ENCODE peak calls at places on chromosomes 4 and X, in nine cellular contexts. B is left lung, J is lower lobe of right lung, D is ascending aorta, U is astrocyte of the cerebellum, H is fibroblast of lung, E is left ventricle myocardium inferior, Y is HCT116, T is GM20000. K is an unnamed sample.

GRCh38 chrX:152725409-152725808 is 8.1 kb downstream of the CSAG1 start:
- DNase-seq in B (no peak), J (no peak), D (no peak), U (no peak), H (no peak), E (no peak), Y (no peak), T (no peak), K (no peak)

GRCh38 chrX:138858438-138858837 is 146.9 kb upstream of the FGF13 start:
- DNase-seq in B (no peak), J (no peak), D (no peak), U (peak; percentile 63), H (peak; percentile 92), E (no peak), Y (no peak), T (no peak), K (no peak)

GRCh38 chr4:13940921-13941320 is 313.4 kb upstream of the BOD1L1 start:
- DNase-seq in B (no peak), J (no peak), D (no peak), U (no peak), H (no peak), E (no peak), Y (no peak), T (no peak), K (no peak)

GRCh38 chr4:73704314-73705055 is 35.9 kb upstream of the CXCL8 start:
- DNase-seq in B (peak; percentile 66), J (no peak), D (peak; percentile 93), U (peak; percentile 97), H (peak; percentile 100), E (no peak), Y (peak; percentile 82), T (no peak), K (no peak)

GRCh38 chr4:85995361-85995760 is 364.5 kb downstream of the MAPK10 start:
- DNase-seq in B (no peak), J (no peak), D (no peak), U (no peak), H (no peak), E (no peak), Y (no peak), T (no peak), K (no peak)

GRCh38 chrX:155086202-155086840 is 15.0 kb downstream of the BRCC3 start:
- DNase-seq in B (no peak), J (no peak), D (no peak), U (peak; percentile 5), H (no peak), E (no peak), Y (peak; percentile 31), T (no peak), K (peak; percentile 17)

GRCh38 chrX:141760761-141761160 is 62.2 kb upstream of the SPANXD start:
- DNase-seq in B (no peak), J (no peak), D (no peak), U (no peak), H (peak; percentile 45), E (no peak), Y (no peak), T (no peak), K (no peak)

GRCh38 chr4:161856711-161857326 is 307.0 kb downstream of the FSTL5 start:
- DNase-seq in B (no peak), J (no peak), D (no peak), U (no peak), H (peak; percentile 57), E (no peak), Y (no peak), T (no peak), K (no peak)

GRCh38 chrX:151753313-151754041 is 18.9 kb downstream of the CNGA2 start:
- DNase-seq in B (peak; percentile 41), J (peak; percentile 58), D (no peak), U (peak; percentile 38), H (peak; percentile 58), E (peak; percentile 32), Y (peak; percentile 13), T (peak; percentile 24), K (no peak)

GRCh38 chrX:78650906-78651437 is 8.2 kb downstream of the RTL3 start:
- DNase-seq in B (no peak), J (no peak), D (no peak), U (peak; percentile 87), H (peak; percentile 91), E (no peak), Y (no peak), T (no peak), K (no peak)

GRCh38 chrX:13721819-13722527 is 12.4 kb downstream of the TRAPPC2 start:
- DNase-seq in B (no peak), J (no peak), D (no peak), U (no peak), H (peak; percentile 63), E (no peak), Y (no peak), T (no peak), K (no peak)

GRCh38 chr4:138178566-138178965 is 63.6 kb downstream of the SLC7A11 start:
- DNase-seq in B (no peak), J (no peak), D (no peak), U (no peak), H (peak; percentile 66), E (no peak), Y (no peak), T (no peak), K (no peak)

GRCh38 chr4:176238157-176238608 is 30.8 kb downstream of the ASB5 start:
- DNase-seq in B (no peak), J (no peak), D (no peak), U (peak; percentile 6), H (peak; percentile 87), E (no peak), Y (no peak), T (no peak), K (no peak)

GRCh38 chr4:95215991-95216605 is 332.7 kb downstream of the UNC5C start:
- DNase-seq in B (no peak), J (no peak), D (no peak), U (no peak), H (peak; percentile 10), E (no peak), Y (no peak), T (no peak), K (no peak)

GRCh38 chr4:92064574-92064973 is 239.2 kb upstream of the GRID2 start:
- DNase-seq in B (no peak), J (no peak), D (no peak), U (no peak), H (no peak), E (no peak), Y (no peak), T (no peak), K (no peak)

GRCh38 chrX:132491191-132491590 is 2.4 kb upstream of the MBNL3 start:
- DNase-seq in B (no peak), J (no peak), D (no peak), U (no peak), H (no peak), E (no peak), Y (no peak), T (peak; percentile 3), K (peak; percentile 17)
- TF ChIP-seq CTCF in B (no peak), J (no peak), D (no peak), U (no peak), H (no peak), E (no peak), Y (no peak), T (no peak), K (no peak)

GRCh38 chr4:164931551-164932324 is 45.7 kb downstream of the TRIM61 start:
- DNase-seq in B (no peak), J (no peak), D (no peak), U (no peak), H (no peak), E (no peak), Y (no peak), T (no peak), K (no peak)

GRCh38 chr4:164943192-164943591 is 34.3 kb downstream of the TRIM61 start:
- DNase-seq in B (no peak), J (no peak), D (no peak), U (no peak), H (no peak), E (no peak), Y (no peak), T (no peak), K (no peak)

GRCh38 chr4:164933244-164933643 is 44.2 kb downstream of the TRIM61 start:
- DNase-seq in B (no peak), J (no peak), D (no peak), U (no peak), H (no peak), E (no peak), Y (no peak), T (no peak), K (no peak)

GRCh38 chr4:164935363-164935762 is 42.1 kb downstream of the TRIM61 start:
- DNase-seq in B (no peak), J (no peak), D (no peak), U (no peak), H (no peak), E (no peak), Y (peak; percentile 27), T (peak; percentile 38), K (no peak)

DNA sequence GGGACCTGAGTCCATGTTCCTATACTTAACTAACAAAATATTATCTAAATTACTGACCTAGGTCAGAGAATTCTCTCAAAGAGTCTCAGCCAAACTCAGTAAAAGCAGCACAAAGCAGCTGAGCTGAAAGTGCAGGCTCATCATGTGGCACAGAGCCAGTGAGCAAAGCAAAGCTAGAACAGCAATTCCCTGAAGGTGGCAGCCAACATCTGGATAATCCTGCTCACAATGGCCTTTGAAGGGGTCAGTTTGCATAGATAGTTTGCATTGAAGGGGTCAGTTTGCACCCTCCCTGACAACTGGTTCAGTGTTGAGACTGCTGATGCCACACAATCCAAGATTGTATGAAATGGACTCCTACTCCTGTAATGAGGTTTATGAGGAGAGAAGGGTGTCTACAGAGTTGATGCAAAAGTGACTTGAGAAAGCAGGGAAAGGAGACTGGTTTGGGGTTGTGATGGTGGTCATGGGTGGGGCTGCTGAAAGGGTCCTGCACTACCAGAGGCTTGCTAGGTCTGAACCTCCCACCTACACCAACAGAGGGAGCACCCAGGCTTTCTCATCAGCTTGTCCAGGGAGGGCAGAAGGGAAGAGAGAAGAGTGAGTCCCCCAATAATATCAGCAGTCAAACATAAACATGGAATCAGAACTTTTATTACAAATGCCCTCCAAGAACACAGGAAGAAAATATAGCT is 39.7 kb downstream of the TRIM61 start:
- DNase-seq in B (no peak), J (no peak), D (no peak), U (no peak), H (no peak), E (no peak), Y (no peak), T (peak; percentile 19), K (no peak)
- TF ChIP-seq CTCF in B (no peak), J (no peak), D (no peak), U (peak; percentile 16), H (peak; percentile 22), E (no peak), Y (peak; percentile 47), T (peak; percentile 51), K (no peak)

GRCh38 chr4:119300388-119301131 is 21.4 kb downstream of the FABP2 start:
- DNase-seq in B (peak; percentile 96), J (peak; percentile 99), D (peak; percentile 96), U (peak; percentile 68), H (peak; percentile 90), E (peak; percentile 95), Y (peak; percentile 91), T (peak; percentile 85), K (peak; percentile 89)
- TF ChIP-seq CTCF in B (no peak), J (no peak), D (no peak), U (no peak), H (peak; percentile 23), E (no peak), Y (no peak), T (no peak), K (no peak)

DNA sequence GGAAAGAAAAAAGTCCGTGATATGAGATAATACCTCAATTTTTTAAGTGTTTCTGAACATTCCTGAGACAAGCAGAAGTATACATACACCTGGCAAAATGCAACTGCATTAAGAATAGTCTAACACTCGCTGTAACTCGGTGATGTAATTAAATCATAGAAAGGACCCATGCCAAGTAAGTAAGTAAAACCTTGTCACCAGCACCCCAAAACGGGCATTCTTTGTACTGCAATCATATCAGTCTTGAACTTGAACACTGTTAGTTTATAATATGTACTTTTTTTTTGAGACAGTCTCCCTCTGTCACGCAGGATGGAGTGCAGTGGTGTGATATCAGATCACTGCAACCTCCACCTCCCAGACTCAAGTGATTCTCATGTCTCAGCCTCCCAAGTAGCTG is 47.4 kb downstream of the SMIM14 start:
- DNase-seq in B (no peak), J (no peak), D (no peak), U (no peak), H (no peak), E (no peak), Y (no peak), T (no peak), K (no peak)
- TF ChIP-seq CTCF in B (no peak), J (no peak), D (no peak), U (no peak), H (peak; percentile 20), E (no peak), Y (peak; percentile 17), T (no peak), K (no peak)